ENCODE peak calls at places on chromosomes 1 and 21, in seven cellular contexts. A, K, T, I, H, X and R are unnamed samples.

GRCh38 chr1:221101792-221102191 is 222.5 kb downstream of the HLX start:
- DNase-seq in A (no peak), K (no peak), T (no peak), I (peak; percentile 67), H (peak; percentile 80), X (no peak), R (peak; percentile 83)

GRCh38 chr1:46699670-46700069 is 19.2 kb downstream of the EFCAB14 start:
- DNase-seq in A (no peak), K (no peak), T (no peak), I (no peak), H (no peak), X (no peak), R (no peak)

GRCh38 chr1:150066838-150067183 is 765 bp upstream of the VPS45 start:
- DNase-seq in A (no peak), K (peak; percentile 64), T (peak; percentile 86), I (no peak), H (no peak), X (no peak), R (no peak)

GRCh38 chr1:201653238-201653637 is 114.3 kb downstream of the NAV1 start:
- DNase-seq in A (no peak), K (no peak), T (no peak), I (no peak), H (no peak), X (no peak), R (no peak)

GRCh38 chr1:53511933-53512806 is 53.0 kb downstream of the DMRTB1 start:
- DNase-seq in A (no peak), K (no peak), T (no peak), I (peak; percentile 87), H (peak; percentile 97), X (no peak), R (peak; percentile 87)

GRCh38 chr21:44550807-44551206 is 498 bp downstream of the KRTAP10-2 start:
- DNase-seq in A (no peak), K (no peak), T (peak; percentile 23), I (no peak), H (no peak), X (no peak), R (no peak)

GRCh38 chr1:63797056-63797726 is 23.4 kb downstream of the ROR1 start:
- DNase-seq in A (no peak), K (no peak), T (no peak), I (no peak), H (no peak), X (no peak), R (no peak)

GRCh38 chr1:153365696-153366095 is 8.0 kb downstream of the S100A9 start:
- DNase-seq in A (no peak), K (no peak), T (no peak), I (no peak), H (no peak), X (no peak), R (no peak)

GRCh38 chr1:203282720-203283542 is 22.4 kb upstream of the BTG2 start:
- DNase-seq in A (no peak), K (no peak), T (no peak), I (no peak), H (no peak), X (no peak), R (no peak)

GRCh38 chr1:218765753-218766152 is 407.9 kb upstream of the LYPLAL1 start:
- DNase-seq in A (no peak), K (no peak), T (no peak), I (no peak), H (no peak), X (no peak), R (no peak)

GRCh38 chr1:75954594-75954993 is 22.4 kb upstream of the ASB17 start:
- DNase-seq in A (no peak), K (no peak), T (no peak), I (no peak), H (no peak), X (no peak), R (no peak)

GRCh38 chr1:223052931-223053330 is 90.1 kb downstream of the TLR5 start:
- DNase-seq in A (no peak), K (no peak), T (no peak), I (no peak), H (no peak), X (no peak), R (no peak)

GRCh38 chr1:19429611-19430010 is 55.7 kb downstream of the CAPZB start:
- DNase-seq in A (no peak), K (no peak), T (no peak), I (no peak), H (no peak), X (no peak), R (peak; percentile 48)

GRCh38 chr1:55507578-55507931 is 292.4 kb upstream of the USP24 start:
- DNase-seq in A (no peak), K (no peak), T (no peak), I (no peak), H (no peak), X (no peak), R (no peak)

GRCh38 chr1:74772945-74773344 is 40.0 kb downstream of the TYW3 start:
- DNase-seq in A (no peak), K (no peak), T (no peak), I (no peak), H (no peak), X (no peak), R (peak; percentile 38)

DNA sequence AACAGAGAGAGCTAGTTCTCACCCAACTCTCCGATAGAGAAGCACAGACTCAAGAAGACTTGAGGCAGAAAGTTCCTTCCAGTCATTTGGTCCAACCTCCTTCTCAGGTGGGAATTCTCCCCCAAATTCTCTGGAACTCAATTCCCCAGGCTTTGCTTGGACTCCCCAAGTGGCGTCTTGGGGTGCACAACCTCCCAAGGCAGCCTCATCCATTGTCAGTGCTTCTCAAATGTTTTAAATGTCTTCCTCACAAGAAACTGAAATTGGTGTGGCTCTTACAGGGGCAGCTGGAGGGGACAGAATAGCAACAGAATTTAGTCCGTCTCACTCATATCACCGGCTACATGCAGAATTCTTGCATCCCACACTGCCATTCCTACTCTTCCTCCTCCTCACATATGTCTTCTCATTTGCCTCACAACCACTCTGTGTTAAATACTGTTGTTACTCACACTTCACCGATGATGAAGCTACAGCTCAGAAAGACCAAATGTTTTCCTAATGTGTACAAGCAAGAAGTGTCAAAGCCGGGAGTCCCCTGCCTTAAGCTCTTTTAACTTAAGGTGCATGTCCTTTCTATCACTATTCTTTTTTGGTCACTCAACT is 33.4 kb upstream of the CD84 start:
- DNase-seq in A (no peak), K (no peak), T (no peak), I (no peak), H (no peak), X (no peak), R (no peak)
- TF ChIP-seq CTCF in A (no peak), K (no peak), T (no peak), I (no peak), H (no peak), X (no peak), R (no peak)

GRCh38 chr1:111738133-111738435 is 1.1 kb downstream of the INKA2 start:
- DNase-seq in A (no peak), K (no peak), T (no peak), I (no peak), H (no peak), X (no peak), R (no peak)
- H3K4me3 ChIP-seq in A (peak overlapping the region; percentile 71), K (peak overlapping the region; percentile 92), T (peak overlapping the region; percentile 57), I (peak overlapping the region; percentile 49), H (peak overlapping the region; percentile 50), X (peak overlapping the region; percentile 41), R (peak overlapping the region; percentile 69)

GRCh38 chr1:8396083-8396911 is 78.4 kb downstream of the SLC45A1 start:
- DNase-seq in A (no peak), K (no peak), T (no peak), I (no peak), H (no peak), X (no peak), R (peak; percentile 73)

GRCh38 chr1:8398086-8398485 is 80.2 kb downstream of the SLC45A1 start:
- DNase-seq in A (no peak), K (no peak), T (no peak), I (no peak), H (no peak), X (no peak), R (no peak)

GRCh38 chr1:8397511-8397910 is 79.6 kb downstream of the SLC45A1 start:
- DNase-seq in A (no peak), K (no peak), T (no peak), I (no peak), H (no peak), X (no peak), R (no peak)

GRCh38 chr1:8396912-8397406 is 79.0 kb downstream of the SLC45A1 start:
- DNase-seq in A (peak; percentile 89), K (no peak), T (no peak), I (peak; percentile 74), H (peak; percentile 98), X (no peak), R (peak; percentile 96)

DNA sequence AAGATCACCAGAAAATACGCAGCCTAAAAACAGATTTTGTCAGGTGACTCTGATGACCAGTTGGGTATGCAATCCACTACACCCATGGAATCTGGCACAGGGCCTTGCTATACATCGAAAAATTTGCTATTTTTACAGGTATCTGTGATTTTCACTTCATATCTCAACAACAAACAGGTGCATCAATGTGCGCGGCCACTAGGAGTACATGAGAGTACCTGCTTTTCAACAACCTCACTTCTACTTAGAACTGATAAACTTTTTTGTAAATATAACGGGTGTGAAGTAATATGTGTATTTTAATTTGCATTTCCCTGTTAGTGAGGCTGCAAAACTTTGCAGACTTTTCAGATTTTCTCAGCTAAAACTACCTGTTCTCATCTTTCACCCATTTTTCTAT is 80.8 kb downstream of the SLC45A1 start:
- DNase-seq in A (no peak), K (no peak), T (no peak), I (no peak), H (no peak), X (no peak), R (no peak)
- TF ChIP-seq CTCF in A (no peak), K (no peak), T (no peak), I (no peak), H (peak; percentile 3), X (no peak), R (peak; percentile 38)

DNA sequence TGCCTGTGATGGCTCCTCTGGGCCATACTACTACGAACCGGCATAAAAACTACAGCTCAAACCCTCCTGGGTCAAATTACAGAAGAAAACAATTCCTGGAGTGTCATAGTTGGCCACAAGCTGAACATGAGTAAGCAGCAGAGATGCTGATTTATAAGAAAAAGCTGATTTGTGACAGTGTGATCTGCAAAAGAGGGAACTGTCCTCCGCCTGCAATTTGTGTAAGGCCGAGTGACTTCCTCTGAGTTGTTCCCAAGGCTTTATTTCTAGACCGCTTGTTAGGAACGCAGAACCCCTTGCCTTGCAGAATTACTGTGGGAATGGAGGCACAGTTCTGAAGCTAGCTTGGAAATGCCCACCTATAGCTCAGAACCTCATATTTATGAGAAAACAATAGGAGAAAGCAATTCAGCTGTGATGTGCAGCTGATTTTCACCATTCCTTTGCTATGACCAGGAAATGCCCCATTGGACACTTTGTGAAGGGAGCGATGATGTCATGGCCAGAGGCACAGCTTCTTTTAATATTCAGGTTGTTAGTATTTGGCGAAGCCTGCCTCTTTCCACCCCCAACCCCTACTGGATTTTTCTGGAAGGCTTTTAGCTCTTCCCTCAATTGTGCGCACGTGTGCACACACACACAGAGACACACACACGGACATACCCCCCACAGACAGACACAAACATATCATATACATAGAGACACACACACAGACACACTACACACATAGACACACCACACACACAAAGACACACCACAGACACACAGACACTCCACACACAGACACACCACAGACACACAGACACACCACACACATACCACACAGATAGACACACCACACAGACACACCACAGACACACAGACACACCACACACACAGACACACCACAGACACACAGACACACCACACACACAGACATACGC is 47.6 kb downstream of the IER5 start:
- DNase-seq in A (peak; percentile 88), K (no peak), T (no peak), I (peak; percentile 87), H (peak; percentile 73), X (no peak), R (peak; percentile 91)
- H3K4me3 ChIP-seq in A (no peak overlapping the region), K (no peak overlapping the region), T (no peak overlapping the region), I (no peak overlapping the region), H (no peak overlapping the region), X (no peak overlapping the region), R (no peak overlapping the region)